ENCODE peak calls at places on chromosomes 13 and 19, in nine cellular contexts. One of them, this sample, is unnamed.

GRCh38 chr19:1400281-1401137 is 833 bp downstream of the GAMT start:
- DNase-seq in suprapubic skin: no peak
- DNase-seq in stomach: peak
- DNase-seq in SK-N-SH: peak
- DNase-seq in H1: no peak
- DNase-seq in breast epithelium: no peak
- DNase-seq in GM23338: no peak
- DNase-seq in transverse colon: no peak
- DNase-seq in sigmoid colon: no peak
- DNase-seq in this sample: no peak

GRCh38 chr13:83378901-83379300 is 503.4 kb downstream of the SLITRK1 start:
- DNase-seq in stomach: no peak
- DNase-seq in suprapubic skin: no peak
- DNase-seq in GM23338: no peak
- DNase-seq in H1: no peak
- DNase-seq in transverse colon: no peak
- DNase-seq in sigmoid colon: no peak
- DNase-seq in breast epithelium: no peak
- DNase-seq in SK-N-SH: no peak
- DNase-seq in this sample: no peak

GRCh38 chr13:20570540-20570939 is 3.6 kb downstream of the IFT88 start:
- DNase-seq in H1: no peak
- DNase-seq in breast epithelium: no peak
- DNase-seq in stomach: no peak
- DNase-seq in transverse colon: no peak
- DNase-seq in sigmoid colon: no peak
- DNase-seq in SK-N-SH: no peak
- DNase-seq in GM23338: no peak
- DNase-seq in suprapubic skin: no peak
- DNase-seq in this sample: no peak

GRCh38 chr13:28735481-28736029 is 16.8 kb upstream of the SLC46A3 start:
- DNase-seq in stomach: no peak
- DNase-seq in transverse colon: no peak
- DNase-seq in H1: peak
- DNase-seq in sigmoid colon: no peak
- DNase-seq in suprapubic skin: no peak
- DNase-seq in SK-N-SH: no peak
- DNase-seq in breast epithelium: no peak
- DNase-seq in GM23338: no peak
- DNase-seq in this sample: no peak

GRCh38 chr13:27088619-27089018 is 83.0 kb downstream of the USP12 start:
- DNase-seq in SK-N-SH: no peak
- DNase-seq in suprapubic skin: no peak
- DNase-seq in H1: no peak
- DNase-seq in stomach: no peak
- DNase-seq in breast epithelium: no peak
- DNase-seq in GM23338: no peak
- DNase-seq in transverse colon: no peak
- DNase-seq in sigmoid colon: no peak
- DNase-seq in this sample: no peak

GRCh38 chr19:39411832-39412099 is 703 bp upstream of the PLEKHG2 start:
- DNase-seq in stomach: peak
- DNase-seq in sigmoid colon: peak
- DNase-seq in transverse colon: peak
- DNase-seq in H1: peak
- DNase-seq in suprapubic skin: peak
- DNase-seq in breast epithelium: peak
- DNase-seq in GM23338: peak
- DNase-seq in SK-N-SH: peak
- DNase-seq in this sample: no peak

GRCh38 chr19:14722127-14722526 is 32.3 kb downstream of the ZNF333 start:
- DNase-seq in H1: no peak
- DNase-seq in GM23338: no peak
- DNase-seq in transverse colon: no peak
- DNase-seq in suprapubic skin: no peak
- DNase-seq in SK-N-SH: no peak
- DNase-seq in sigmoid colon: no peak
- DNase-seq in stomach: no peak
- DNase-seq in breast epithelium: no peak
- DNase-seq in this sample: no peak

GRCh38 chr19:49196527-49197240 is 39.1 kb downstream of the TRPM4 start:
- DNase-seq in SK-N-SH: no peak
- DNase-seq in breast epithelium: peak
- DNase-seq in stomach: no peak
- DNase-seq in suprapubic skin: no peak
- DNase-seq in sigmoid colon: peak
- DNase-seq in transverse colon: peak
- DNase-seq in GM23338: peak
- DNase-seq in H1: no peak
- DNase-seq in this sample: no peak

GRCh38 chr13:48156466-48156865 is 61.6 kb upstream of the MED4 start:
- DNase-seq in sigmoid colon: no peak
- DNase-seq in transverse colon: peak
- DNase-seq in H1: peak
- DNase-seq in stomach: peak
- DNase-seq in SK-N-SH: no peak
- DNase-seq in suprapubic skin: peak
- DNase-seq in GM23338: peak
- DNase-seq in breast epithelium: no peak
- DNase-seq in this sample: no peak

GRCh38 chr13:110430391-110431338 is 123.6 kb downstream of the COL4A2 start:
- DNase-seq in transverse colon: no peak
- DNase-seq in SK-N-SH: no peak
- DNase-seq in suprapubic skin: no peak
- DNase-seq in GM23338: no peak
- DNase-seq in breast epithelium: peak
- DNase-seq in stomach: no peak
- DNase-seq in H1: no peak
- DNase-seq in sigmoid colon: no peak
- DNase-seq in this sample: no peak

GRCh38 chr13:72221276-72221962 is 354.4 kb upstream of the DACH1 start:
- DNase-seq in suprapubic skin: peak
- DNase-seq in sigmoid colon: no peak
- DNase-seq in H1: peak
- DNase-seq in SK-N-SH: no peak
- DNase-seq in transverse colon: peak
- DNase-seq in GM23338: peak
- DNase-seq in breast epithelium: no peak
- DNase-seq in stomach: no peak
- DNase-seq in this sample: no peak

GRCh38 chr19:46943150-46943946 is 76.3 kb upstream of the NPAS1 start:
- DNase-seq in breast epithelium: no peak
- DNase-seq in GM23338: no peak
- DNase-seq in H1: no peak
- DNase-seq in suprapubic skin: no peak
- DNase-seq in sigmoid colon: no peak
- DNase-seq in transverse colon: no peak
- DNase-seq in stomach: no peak
- DNase-seq in SK-N-SH: no peak
- DNase-seq in this sample: no peak

GRCh38 chr19:1755467-1756155 is 2.3 kb downstream of the ONECUT3 start:
- DNase-seq in sigmoid colon: no peak
- DNase-seq in suprapubic skin: no peak
- DNase-seq in GM23338: no peak
- DNase-seq in SK-N-SH: no peak
- DNase-seq in stomach: no peak
- DNase-seq in breast epithelium: no peak
- DNase-seq in transverse colon: no peak
- DNase-seq in H1: peak
- DNase-seq in this sample: no peak

GRCh38 chr19:57068921-57069697 is 50.7 kb upstream of the USP29 start:
- DNase-seq in transverse colon: no peak
- DNase-seq in suprapubic skin: no peak
- DNase-seq in sigmoid colon: peak
- DNase-seq in GM23338: peak
- DNase-seq in breast epithelium: no peak
- DNase-seq in H1: peak
- DNase-seq in SK-N-SH: peak
- DNase-seq in stomach: no peak
- DNase-seq in this sample: no peak

GRCh38 chr13:107250626-107251025 is 682.7 kb upstream of the ARGLU1 start:
- DNase-seq in H1: no peak
- DNase-seq in transverse colon: no peak
- DNase-seq in sigmoid colon: no peak
- DNase-seq in stomach: no peak
- DNase-seq in breast epithelium: no peak
- DNase-seq in SK-N-SH: no peak
- DNase-seq in GM23338: no peak
- DNase-seq in suprapubic skin: no peak
- DNase-seq in this sample: no peak

GRCh38 chr19:40231544-40232424 is 5.3 kb upstream of the CCNP start:
- DNase-seq in transverse colon: no peak
- DNase-seq in SK-N-SH: no peak
- DNase-seq in stomach: no peak
- DNase-seq in breast epithelium: no peak
- DNase-seq in sigmoid colon: no peak
- DNase-seq in H1: no peak
- DNase-seq in suprapubic skin: no peak
- DNase-seq in GM23338: peak
- DNase-seq in this sample: no peak

GRCh38 chr13:98950705-98951104 is 27.2 kb downstream of the DOCK9 start:
- DNase-seq in breast epithelium: no peak
- DNase-seq in stomach: no peak
- DNase-seq in transverse colon: no peak
- DNase-seq in GM23338: no peak
- DNase-seq in suprapubic skin: no peak
- DNase-seq in sigmoid colon: no peak
- DNase-seq in SK-N-SH: no peak
- DNase-seq in H1: no peak
- DNase-seq in this sample: no peak

GRCh38 chr13:51230473-51231105 is 8.4 kb downstream of the FAM124A start:
- DNase-seq in H1: no peak
- DNase-seq in suprapubic skin: no peak
- DNase-seq in GM23338: peak
- DNase-seq in stomach: peak
- DNase-seq in SK-N-SH: no peak
- DNase-seq in sigmoid colon: peak
- DNase-seq in breast epithelium: peak
- DNase-seq in transverse colon: peak
- DNase-seq in this sample: no peak

DNA sequence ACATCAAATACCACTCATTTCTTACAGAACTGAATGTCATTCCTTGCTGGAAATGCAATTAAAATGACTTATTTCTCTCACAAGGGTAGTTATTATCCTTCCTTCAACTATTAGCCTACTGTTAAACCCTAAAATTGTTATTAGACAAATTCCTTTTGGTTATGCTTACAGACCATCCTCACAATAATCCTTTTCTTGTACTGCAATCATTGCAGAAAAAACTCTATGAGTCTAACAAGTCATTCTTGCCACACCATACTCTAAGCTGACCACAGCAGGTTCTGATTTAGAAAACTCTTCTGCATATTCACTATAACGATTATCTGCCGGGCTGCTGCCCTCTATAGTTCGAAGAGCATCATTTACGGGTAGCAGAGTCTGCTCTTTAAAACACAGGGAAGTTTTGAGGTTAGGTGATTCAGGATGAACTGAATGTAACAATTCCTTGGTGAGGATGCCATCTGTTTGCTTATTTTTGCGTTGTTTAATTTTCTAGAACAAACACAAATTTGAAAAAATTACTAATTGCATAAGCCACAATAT is 38.2 kb downstream of the MTMR6 start:
- DNase-seq in H1: no peak
- DNase-seq in suprapubic skin: no peak
- DNase-seq in breast epithelium: no peak
- DNase-seq in transverse colon: no peak
- DNase-seq in stomach: no peak
- DNase-seq in sigmoid colon: no peak
- DNase-seq in GM23338: peak
- DNase-seq in SK-N-SH: peak
- DNase-seq in this sample: no peak
- H3K27ac ChIP-seq in H1: no peak
- H3K27ac ChIP-seq in suprapubic skin: no peak
- H3K27ac ChIP-seq in breast epithelium: no peak
- H3K27ac ChIP-seq in transverse colon: no peak
- H3K27ac ChIP-seq in stomach: no peak
- H3K27ac ChIP-seq in sigmoid colon: no peak
- H3K27ac ChIP-seq in GM23338: no peak
- H3K27ac ChIP-seq in SK-N-SH: no peak
- H3K27ac ChIP-seq in this sample: no peak

DNA sequence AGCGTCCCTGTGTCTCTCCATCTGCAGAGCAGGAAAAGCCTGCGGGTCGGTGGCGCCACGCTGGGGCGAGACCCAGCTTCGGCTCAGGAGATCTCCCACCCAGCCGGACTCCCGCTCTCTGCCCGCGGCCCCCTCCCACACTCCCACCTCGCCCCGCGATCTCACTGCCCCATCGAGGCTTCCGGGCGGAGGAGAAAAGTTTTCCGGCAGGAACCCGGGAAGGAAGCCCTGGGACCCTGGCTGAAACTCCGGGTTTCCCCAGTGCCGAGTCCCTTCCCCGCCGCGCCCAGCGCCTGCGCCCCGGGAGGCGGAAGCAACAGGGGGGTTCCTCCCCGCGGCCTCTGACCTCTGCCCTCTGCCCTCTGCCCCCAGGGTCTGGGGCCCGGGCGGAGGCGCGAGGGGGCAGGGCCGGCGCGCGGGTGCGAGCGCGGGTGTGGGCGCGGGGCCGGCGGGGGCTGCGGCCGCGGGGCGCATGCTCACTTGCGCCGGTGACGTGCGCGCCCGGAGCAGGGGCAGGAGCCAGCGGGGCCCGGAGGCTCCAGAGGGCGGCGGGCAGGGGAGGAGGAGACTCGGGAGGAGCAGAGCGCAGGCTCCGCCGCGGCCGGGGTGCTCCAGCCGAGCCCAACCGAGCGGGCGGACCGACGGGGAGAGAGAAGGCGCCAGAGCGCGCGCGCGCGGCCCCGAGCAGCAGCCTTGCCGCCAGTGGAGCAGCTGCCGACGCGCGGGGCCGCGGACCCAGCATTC is at the start of gene ATP11A:
- DNase-seq in breast epithelium: peak
- DNase-seq in H1: peak
- DNase-seq in GM23338: peak
- DNase-seq in SK-N-SH: peak
- DNase-seq in sigmoid colon: peak
- DNase-seq in stomach: peak
- DNase-seq in suprapubic skin: peak
- DNase-seq in transverse colon: peak
- DNase-seq in this sample: no peak
- TF ChIP-seq POLR2AphosphoS5 in breast epithelium: no peak
- TF ChIP-seq POLR2AphosphoS5 in H1: no peak
- TF ChIP-seq POLR2AphosphoS5 in GM23338: peak
- TF ChIP-seq POLR2AphosphoS5 in SK-N-SH: peak
- TF ChIP-seq POLR2AphosphoS5 in sigmoid colon: peak
- TF ChIP-seq POLR2AphosphoS5 in stomach: peak
- TF ChIP-seq POLR2AphosphoS5 in suprapubic skin: no peak
- TF ChIP-seq POLR2AphosphoS5 in transverse colon: peak
- TF ChIP-seq POLR2AphosphoS5 in this sample: peak

GRCh38 chr13:23466144-23467002 is 32.9 kb upstream of the SACS start:
- DNase-seq in transverse colon: peak
- DNase-seq in breast epithelium: peak
- DNase-seq in suprapubic skin: peak
- DNase-seq in SK-N-SH: peak
- DNase-seq in stomach: peak
- DNase-seq in sigmoid colon: peak
- DNase-seq in H1: peak
- DNase-seq in GM23338: peak
- DNase-seq in this sample: peak
- TF ChIP-seq CTCF in transverse colon: peak
- TF ChIP-seq CTCF in breast epithelium: peak
- TF ChIP-seq CTCF in suprapubic skin: peak
- TF ChIP-seq CTCF in SK-N-SH: peak
- TF ChIP-seq CTCF in stomach: no peak
- TF ChIP-seq CTCF in sigmoid colon: peak
- TF ChIP-seq CTCF in H1: peak
- TF ChIP-seq CTCF in GM23338: peak
- TF ChIP-seq CTCF in this sample: peak

GRCh38 chr13:45367995-45368394 is 27.0 kb upstream of the TPT1 start:
- DNase-seq in H1: no peak
- DNase-seq in SK-N-SH: no peak
- DNase-seq in transverse colon: no peak
- DNase-seq in sigmoid colon: no peak
- DNase-seq in suprapubic skin: no peak
- DNase-seq in GM23338: no peak
- DNase-seq in stomach: no peak
- DNase-seq in breast epithelium: no peak
- DNase-seq in this sample: no peak
- H3K27ac ChIP-seq in H1: no peak
- H3K27ac ChIP-seq in SK-N-SH: no peak
- H3K27ac ChIP-seq in transverse colon: peak
- H3K27ac ChIP-seq in sigmoid colon: no peak
- H3K27ac ChIP-seq in suprapubic skin: peak
- H3K27ac ChIP-seq in GM23338: peak
- H3K27ac ChIP-seq in stomach: peak
- H3K27ac ChIP-seq in breast epithelium: peak
- H3K27ac ChIP-seq in this sample: no peak